ENCODE peak calls at places on chromosomes 12 and 14, in five cellular contexts. C, K, T, M and F are unnamed samples.

GRCh38 chr12:19671695-19672094 is 232.4 kb downstream of the AEBP2 start:
- DNase-seq in C (no peak), K (peak; percentile 87), T (no peak), M (no peak), F (no peak)

GRCh38 chr14:50763386-50764007 is 67.5 kb downstream of the NIN start:
- DNase-seq in C (no peak), K (peak; percentile 84), T (no peak), M (no peak), F (no peak)

GRCh38 chr12:85559534-85559933 is 276.7 kb downstream of the RASSF9 start:
- DNase-seq in C (no peak), K (no peak), T (no peak), M (no peak), F (no peak)

GRCh38 chr12:54213084-54213483 is 24.3 kb upstream of the SMUG1 start:
- DNase-seq in C (no peak), K (no peak), T (no peak), M (no peak), F (no peak)

GRCh38 chr12:10497602-10498001 is 8.1 kb upstream of the EIF2S3B start:
- DNase-seq in C (no peak), K (no peak), T (no peak), M (no peak), F (no peak)

GRCh38 chr12:113403435-113404415 is at the start of gene SDS:
- DNase-seq in C (no peak), K (peak; percentile 18), T (no peak), M (no peak), F (no peak)

GRCh38 chr12:123801573-123802178 is 39.6 kb downstream of the DNAH10 start:
- DNase-seq in C (no peak), K (peak; percentile 81), T (no peak), M (no peak), F (no peak)

GRCh38 chr14:54935958-54936357 is 33.3 kb upstream of the GCH1 start:
- DNase-seq in C (no peak), K (no peak), T (no peak), M (no peak), F (no peak)

GRCh38 chr14:102811971-102812370 is 34.7 kb downstream of the TRAF3 start:
- DNase-seq in C (no peak), K (no peak), T (no peak), M (no peak), F (no peak)

GRCh38 chr14:104139460-104140212 is 1.2 kb downstream of the KIF26A start:
- DNase-seq in C (no peak), K (no peak), T (no peak), M (no peak), F (no peak)

GRCh38 chr12:132359551-132359950 is 30.2 kb upstream of the GALNT9 start:
- DNase-seq in C (no peak), K (no peak), T (no peak), M (no peak), F (no peak)

GRCh38 chr14:39768579-39768978 is 336.3 kb upstream of the FBXO33 start:
- DNase-seq in C (no peak), K (no peak), T (no peak), M (no peak), F (no peak)

GRCh38 chr14:99534863-99535262 is 53.7 kb downstream of the CCNK start:
- DNase-seq in C (no peak), K (no peak), T (no peak), M (no peak), F (no peak)

GRCh38 chr12:91493308-91493707 is 310.7 kb upstream of the DCN start:
- DNase-seq in C (no peak), K (no peak), T (no peak), M (no peak), F (no peak)

GRCh38 chr14:55103005-55103640 is 25.9 kb upstream of the LGALS3 start:
- DNase-seq in C (peak; percentile 88), K (peak; percentile 95), T (no peak), M (no peak), F (peak; percentile 37)

GRCh38 chr14:75429562-75429961 is 1.7 kb downstream of the JDP2 start:
- DNase-seq in C (no peak), K (no peak), T (no peak), M (no peak), F (no peak)

GRCh38 chr14:75431011-75431410 is 3.2 kb downstream of the JDP2 start:
- DNase-seq in C (no peak), K (no peak), T (no peak), M (no peak), F (no peak)

GRCh38 chr14:75430526-75430925 is 2.7 kb downstream of the JDP2 start:
- DNase-seq in C (no peak), K (peak; percentile 60), T (no peak), M (no peak), F (no peak)

GRCh38 chr14:75428230-75429104 is 645 bp downstream of the JDP2 start:
- DNase-seq in C (no peak), K (peak; percentile 59), T (no peak), M (no peak), F (no peak)

GRCh38 chr14:75430106-75430505 is 2.3 kb downstream of the JDP2 start:
- DNase-seq in C (peak; percentile 81), K (peak; percentile 82), T (no peak), M (no peak), F (no peak)
- H3K4me3 ChIP-seq in C (peak overlapping the region; percentile 78), K (peak overlapping the region; percentile 85), T (no peak overlapping the region), M (peak overlapping the region; percentile 85), F (peak overlapping the region; percentile 15)

GRCh38 chr14:60508707-60509437 is at the start of gene SIX6:
- DNase-seq in C (no peak), K (peak; percentile 36), T (no peak), M (no peak), F (no peak)

GRCh38 chr14:60508363-60508706 is 611 bp upstream of the SIX6 start:
- DNase-seq in C (no peak), K (no peak), T (no peak), M (no peak), F (no peak)

GRCh38 chr14:60510976-60511599 is 2.1 kb downstream of the SIX6 start:
- DNase-seq in C (no peak), K (no peak), T (no peak), M (no peak), F (no peak)

GRCh38 chr14:60510254-60510975 is 1.5 kb downstream of the SIX6 start:
- DNase-seq in C (no peak), K (no peak), T (no peak), M (no peak), F (no peak)

DNA sequence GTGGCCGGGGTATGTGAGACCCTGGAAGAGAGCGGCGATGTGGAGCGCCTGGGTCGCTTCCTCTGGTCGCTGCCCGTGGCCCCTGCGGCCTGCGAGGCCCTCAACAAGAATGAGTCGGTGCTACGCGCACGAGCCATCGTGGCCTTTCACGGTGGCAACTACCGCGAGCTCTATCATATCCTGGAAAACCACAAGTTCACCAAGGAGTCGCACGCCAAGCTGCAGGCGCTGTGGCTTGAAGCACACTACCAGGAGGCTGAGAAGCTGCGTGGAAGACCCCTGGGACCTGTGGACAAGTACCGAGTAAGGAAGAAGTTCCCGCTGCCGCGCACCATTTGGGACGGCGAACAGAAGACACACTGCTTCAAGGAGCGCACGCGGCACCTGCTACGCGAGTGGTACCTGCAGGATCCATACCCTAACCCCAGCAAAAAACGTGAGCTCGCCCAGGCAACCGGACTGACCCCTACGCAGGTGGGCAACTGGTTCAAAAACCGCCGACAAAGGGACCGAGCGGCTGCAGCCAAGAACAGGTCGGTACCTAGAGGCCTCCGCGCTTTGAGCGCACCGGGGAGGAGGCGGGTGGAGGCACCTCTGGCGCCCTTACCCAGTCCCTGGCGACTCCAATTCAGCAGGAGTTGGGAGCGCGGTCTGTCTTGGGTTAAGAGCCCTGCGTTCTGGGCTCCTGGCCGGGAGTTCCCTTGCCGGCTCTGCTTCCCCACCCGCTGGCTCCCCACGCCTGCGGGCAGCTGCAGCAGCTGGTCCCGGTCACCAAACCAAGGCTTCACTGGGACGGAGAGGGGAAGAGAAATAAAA is 700 bp downstream of the SIX6 start:
- DNase-seq in C (no peak), K (no peak), T (no peak), M (no peak), F (no peak)
- H3K4me3 ChIP-seq in C (peak overlapping the region; percentile 24), K (no peak overlapping the region), T (no peak overlapping the region), M (peak overlapping the region; percentile 8), F (no peak overlapping the region)

GRCh38 chr14:92883066-92883465 is 39.9 kb upstream of the CHGA start:
- DNase-seq in C (no peak), K (no peak), T (no peak), M (no peak), F (no peak)

GRCh38 chr14:92884410-92884809 is 38.5 kb upstream of the CHGA start:
- DNase-seq in C (no peak), K (no peak), T (no peak), M (no peak), F (no peak)

GRCh38 chr14:92877757-92878431 is 45.1 kb upstream of the CHGA start:
- DNase-seq in C (no peak), K (no peak), T (no peak), M (no peak), F (no peak)

GRCh38 chr14:92880351-92880750 is 42.6 kb upstream of the CHGA start:
- DNase-seq in C (no peak), K (no peak), T (no peak), M (no peak), F (no peak)

DNA sequence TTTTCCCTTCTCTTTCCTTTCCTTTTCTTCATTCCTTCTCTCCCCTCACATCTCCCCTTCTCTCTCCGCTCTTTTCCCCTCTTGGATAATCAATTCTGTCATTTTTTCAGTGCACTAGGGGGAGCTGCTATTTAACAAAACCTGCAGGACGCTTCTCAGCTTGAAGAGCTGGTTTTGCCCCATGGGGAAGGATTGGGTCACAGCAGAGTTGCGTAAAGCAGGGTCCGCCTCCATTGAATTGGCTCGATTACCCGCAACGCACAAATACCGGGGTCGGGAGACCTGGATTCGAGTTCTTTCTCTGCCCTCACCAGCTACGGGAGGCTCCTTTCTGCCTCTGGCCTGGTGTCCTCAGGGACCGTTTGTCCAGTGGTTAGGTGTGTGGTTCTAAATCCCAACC is 42.1 kb upstream of the CHGA start:
- DNase-seq in C (peak; percentile 28), K (peak; percentile 40), T (no peak), M (no peak), F (no peak)
- H3K4me3 ChIP-seq in C (no peak overlapping the region), K (peak overlapping the region; percentile 57), T (no peak overlapping the region), M (no peak overlapping the region), F (no peak overlapping the region)

DNA sequence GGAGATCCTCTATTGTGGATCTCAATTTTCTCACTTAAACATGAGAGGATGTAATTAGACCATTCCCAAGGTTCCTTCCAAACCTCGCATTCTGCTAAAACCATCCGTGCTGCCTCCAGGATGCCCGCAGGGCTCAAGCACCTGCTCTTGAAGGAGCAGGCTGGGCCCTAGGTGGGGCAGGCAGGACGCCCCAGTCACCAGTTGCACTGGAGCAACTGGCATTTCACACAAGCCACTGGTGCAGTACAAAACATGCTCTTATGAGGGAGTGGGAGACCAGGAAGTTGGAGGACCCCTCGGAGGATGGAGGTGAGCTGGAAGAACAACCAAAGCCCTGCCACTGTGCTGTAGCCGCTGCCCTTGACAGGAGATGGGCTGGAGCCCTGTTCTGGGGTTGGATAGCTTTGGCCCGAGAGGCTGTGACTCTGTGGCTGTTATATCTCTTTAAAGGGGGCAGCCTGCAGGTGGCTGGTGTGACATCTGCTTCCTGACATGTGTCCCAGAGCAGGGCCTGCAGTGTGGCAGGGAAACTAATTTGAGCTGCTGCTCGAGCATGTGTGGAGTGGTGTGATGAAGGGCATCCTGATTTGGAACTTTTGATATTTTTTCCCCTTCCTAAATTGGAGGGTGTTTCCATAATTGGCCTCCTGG is 122.2 kb downstream of the CRACR2A start:
- DNase-seq in C (no peak), K (no peak), T (no peak), M (no peak), F (no peak)
- H3K4me3 ChIP-seq in C (no peak overlapping the region), K (no peak overlapping the region), T (no peak overlapping the region), M (no peak overlapping the region), F (no peak overlapping the region)